ENCODE peak calls at places on chromosomes 2 and 18, in five cellular contexts. A, E, U, D and Y are unnamed samples.

GRCh38 chr2:239059854-239060253 is 212.0 kb downstream of the TWIST2 start:
- DNase-seq in U (no peak), A (no peak), E (no peak), D (no peak), Y (no peak)

GRCh38 chr18:35875566-35875965 is 96.9 kb upstream of the RMP24 start:
- DNase-seq in U (no peak), E (no peak), D (no peak), A (no peak), Y (no peak)

GRCh38 chr2:122366427-122366826 is 611.0 kb downstream of the TSN start:
- DNase-seq in U (no peak), D (no peak), E (no peak), A (no peak), Y (no peak)

GRCh38 chr2:88669371-88670214 is 21.9 kb upstream of the RPIA start:
- DNase-seq in D (peak; percentile 58), E (peak; percentile 48), A (peak; percentile 29), U (peak; percentile 32), Y (no peak)

GRCh38 chr2:12318427-12319057 is 398.2 kb upstream of the TRIB2 start:
- DNase-seq in E (no peak), A (no peak), U (no peak), D (no peak), Y (no peak)

GRCh38 chr18:26479686-26480079 is 68.7 kb downstream of the KCTD1 start:
- DNase-seq in A (no peak), E (no peak), D (no peak), U (no peak), Y (no peak)

GRCh38 chr2:169778421-169778820 is 20.2 kb upstream of the SSB start:
- DNase-seq in E (no peak), A (no peak), D (peak; percentile 28), U (no peak), Y (no peak)

GRCh38 chr2:145464901-145465300 is 945.0 kb upstream of the ZEB2 start:
- DNase-seq in E (no peak), A (no peak), D (no peak), U (no peak), Y (no peak)

GRCh38 chr2:124045906-124046305 is 20.8 kb downstream of the CNTNAP5 start:
- DNase-seq in E (no peak), D (no peak), A (no peak), U (no peak), Y (no peak)

GRCh38 chr18:22606563-22607283 is 189.0 kb upstream of the CTAGE1 start:
- DNase-seq in A (peak; percentile 19), U (no peak), E (no peak), D (no peak), Y (no peak)

GRCh38 chr2:55093381-55093780 is 43.1 kb upstream of the RTN4 start:
- DNase-seq in D (no peak), E (no peak), U (no peak), A (no peak), Y (no peak)

GRCh38 chr18:74596959-74597661 is 560 bp upstream of the ZNF407 start:
- DNase-seq in D (peak; percentile 5), E (peak; percentile 55), U (no peak), A (peak; percentile 61), Y (no peak)

GRCh38 chr2:31420936-31421335 is 6.4 kb upstream of the XDH start:
- DNase-seq in A (no peak), E (no peak), U (no peak), D (no peak), Y (no peak)

GRCh38 chr2:206561962-206562361 is 80.3 kb upstream of the FAM237A start:
- DNase-seq in A (no peak), D (no peak), E (no peak), U (no peak), Y (no peak)

GRCh38 chr2:30823452-30823851 is 16.2 kb upstream of the CAPN13 start:
- DNase-seq in D (no peak), E (no peak), U (no peak), A (no peak), Y (no peak)

GRCh38 chr18:12079504-12080237 is 14.0 kb upstream of the ANKRD62 start:
- DNase-seq in E (no peak), A (no peak), D (peak; percentile 57), U (no peak), Y (no peak)

GRCh38 chr2:226649871-226650660 is 149.6 kb downstream of the IRS1 start:
- DNase-seq in A (peak; percentile 50), U (peak; percentile 33), D (peak; percentile 90), E (no peak), Y (peak; percentile 71)

GRCh38 chr18:79912409-79912991 is 39.0 kb downstream of the SLC66A2 start:
- DNase-seq in U (no peak), E (no peak), A (no peak), D (no peak), Y (no peak)

GRCh38 chr2:180122874-180123273 is 115.8 kb upstream of the CWC22 start:
- DNase-seq in E (no peak), A (no peak), D (no peak), U (no peak), Y (no peak)

GRCh38 chr2:63055510-63056308 is 5.1 kb downstream of the OTX1 start:
- DNase-seq in E (no peak), A (peak; percentile 48), U (no peak), D (no peak), Y (no peak)

GRCh38 chr2:100820346-100821254 is 661 bp downstream of the NPAS2 start:
- DNase-seq in D (no peak), U (no peak), E (no peak), A (peak; percentile 20), Y (no peak)

GRCh38 chr2:119240311-119241204 is 16.9 kb downstream of the STEAP3 start:
- DNase-seq in A (peak; percentile 30), E (peak; percentile 36), U (no peak), D (peak; percentile 33), Y (no peak)

GRCh38 chr18:31206064-31206463 is 43.4 kb upstream of the DSC1 start:
- DNase-seq in U (no peak), E (no peak), D (peak; percentile 38), A (no peak), Y (no peak)

GRCh38 chr2:102258386-102259074 is 52.8 kb upstream of the IL1RL1 start:
- DNase-seq in U (no peak), E (no peak), A (no peak), D (no peak), Y (no peak)

GRCh38 chr2:47833516-47833968 is 50.6 kb downstream of the MSH6 start:
- DNase-seq in U (peak; percentile 9), A (no peak), D (no peak), E (no peak), Y (no peak)

GRCh38 chr2:11067221-11068078 is 87.8 kb upstream of the SLC66A3 start:
- DNase-seq in D (no peak), U (no peak), E (no peak), A (no peak), Y (no peak)

GRCh38 chr2:199797431-199797830 is 53.6 kb downstream of the FTCDNL1 start:
- DNase-seq in D (no peak), U (no peak), A (no peak), E (no peak), Y (no peak)

GRCh38 chr2:221635949-221636348 is 63.8 kb upstream of the EPHA4 start:
- DNase-seq in D (peak; percentile 6), U (no peak), A (no peak), E (no peak), Y (no peak)

GRCh38 chr18:22168360-22168921 is 948 bp upstream of the GATA6 start:
- DNase-seq in D (peak; percentile 28), U (no peak), E (peak; percentile 59), A (peak; percentile 23), Y (no peak)

GRCh38 chr2:147910990-147911473 is 66.2 kb downstream of the ACVR2A start:
- DNase-seq in D (peak; percentile 54), A (no peak), E (peak; percentile 11), U (peak; percentile 21), Y (no peak)

GRCh38 chr18:48835745-48836191 is 115.0 kb downstream of the SMAD7 start:
- DNase-seq in E (no peak), D (no peak), U (no peak), A (peak; percentile 7), Y (no peak)

GRCh38 chr18:48835119-48835518 is 115.6 kb downstream of the SMAD7 start:
- DNase-seq in U (no peak), D (no peak), A (no peak), E (no peak), Y (no peak)

GRCh38 chr18:48832961-48833700 is 117.6 kb downstream of the SMAD7 start:
- DNase-seq in D (no peak), U (no peak), E (no peak), A (peak; percentile 12), Y (no peak)

GRCh38 chr18:48833701-48834394 is 116.9 kb downstream of the SMAD7 start:
- DNase-seq in A (peak; percentile 7), U (no peak), D (no peak), E (no peak), Y (no peak)

DNA sequence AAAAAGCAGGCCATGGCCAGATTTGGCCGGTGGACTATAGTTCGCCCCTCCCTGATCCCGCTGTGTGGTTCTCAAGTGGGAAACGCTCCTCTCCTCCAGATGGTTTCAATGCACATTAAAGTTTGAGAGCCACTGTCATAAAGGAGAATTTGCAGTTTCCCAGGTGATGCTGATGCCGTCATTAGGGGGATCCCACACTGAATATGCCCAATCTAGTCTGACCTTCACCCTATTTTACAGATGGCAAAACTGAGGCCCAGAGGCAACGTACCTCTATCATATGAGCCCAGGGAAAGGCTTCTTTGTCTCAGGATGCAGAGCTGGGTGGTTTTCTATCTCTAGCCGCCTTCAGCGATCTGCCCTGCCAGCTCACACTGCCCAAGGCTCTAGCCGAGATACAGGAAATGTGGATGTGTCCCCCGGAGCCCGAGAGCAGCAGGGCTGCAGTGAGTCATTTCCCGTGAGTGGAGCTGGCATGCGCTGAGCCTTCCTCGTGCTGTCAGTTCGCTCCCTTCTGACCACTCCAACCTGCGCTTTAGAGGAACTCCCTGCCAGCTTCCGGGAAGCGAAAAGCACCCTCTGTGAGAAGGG is 116.2 kb downstream of the SMAD7 start:
- DNase-seq in D (no peak), E (no peak), U (peak; percentile 81), A (peak; percentile 17), Y (no peak)
- TF ChIP-seq ATF2 in D (no peak), E (no peak), U (no peak), A (no peak), Y (no peak)

DNA sequence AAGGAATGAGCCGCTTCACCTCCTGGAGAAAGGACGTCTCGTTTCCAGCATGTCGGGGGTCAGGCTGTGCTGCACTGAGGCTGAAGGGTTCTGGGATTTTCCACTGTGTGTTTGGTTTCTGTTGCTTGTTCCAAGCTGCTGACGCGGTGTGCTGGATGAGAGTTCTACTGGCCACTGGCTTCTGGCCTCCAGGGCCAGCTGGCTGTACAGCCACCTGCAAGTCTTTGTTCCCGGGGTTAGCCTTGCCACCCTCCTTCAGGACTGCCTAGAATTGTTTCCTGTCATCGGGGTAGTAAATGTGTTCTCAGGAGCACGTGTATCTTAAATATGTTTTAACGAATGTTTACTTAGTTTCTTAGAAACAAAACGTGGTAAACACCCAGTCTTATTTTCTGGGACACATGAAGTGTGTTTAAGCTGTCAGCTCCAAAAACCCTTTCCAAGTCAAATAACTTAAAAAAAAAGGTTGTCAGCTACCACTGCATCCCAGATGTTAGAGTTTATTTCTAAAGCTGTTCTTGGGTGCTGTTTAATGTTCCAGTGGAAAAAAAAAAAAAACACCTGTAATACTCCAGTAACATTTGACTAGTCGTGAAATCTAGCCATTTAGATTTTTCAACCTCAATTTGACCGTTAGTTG is 231.2 kb downstream of the AGAP1 start:
- DNase-seq in U (no peak), D (no peak), E (no peak), A (no peak), Y (no peak)
- TF ChIP-seq ATF2 in U (no peak), D (no peak), E (no peak), A (no peak), Y (no peak)

GRCh38 chr2:149832256-149832655 is 244.7 kb upstream of the MMADHC start:
- DNase-seq in D (no peak), E (no peak), U (no peak), A (no peak), Y (no peak)
- TF ChIP-seq ATF2 in D (no peak), E (no peak), U (no peak), A (no peak), Y (no peak)

GRCh38 chr2:218074031-218074430 is 5.0 kb downstream of the RUFY4 start:
- DNase-seq in U (no peak), A (peak; percentile 77), E (peak; percentile 46), D (peak; percentile 40), Y (peak; percentile 86)
- TF ChIP-seq ATF2 in U (no peak), A (no peak), E (no peak), D (no peak), Y (no peak)